ENCODE peak calls at places on chromosomes 11 and 22, in four cellular contexts. X is stomach, M is GM12891, D is HCT116. O is an unnamed sample.

GRCh38 chr11:67119577-67120391 is 721 bp downstream of the KDM2A start:
- DNase-seq in X (no peak), D (no peak), M (no peak), O (peak; percentile 84)

GRCh38 chr11:36253238-36253637 is 36.0 kb downstream of the COMMD9 start:
- DNase-seq in M (no peak), X (no peak), D (no peak), O (no peak)

GRCh38 chr11:7688238-7688826 is 15.0 kb upstream of the CYB5R2 start:
- DNase-seq in M (no peak), X (no peak), D (peak; percentile 12), O (no peak)

GRCh38 chr11:64102005-64102738 is 63.7 kb downstream of the MACROD1 start:
- DNase-seq in M (no peak), D (no peak), X (no peak), O (no peak)

GRCh38 chr11:121282886-121283502 is 9.6 kb upstream of the SC5D start:
- DNase-seq in M (no peak), X (no peak), D (no peak), O (no peak)

GRCh38 chr11:55854704-55855103 is 16.2 kb downstream of the OR5D16 start:
- DNase-seq in X (no peak), M (no peak), D (no peak), O (no peak)

GRCh38 chr11:95487938-95488337 is 256.9 kb upstream of the SESN3 start:
- DNase-seq in D (no peak), X (no peak), M (no peak), O (no peak)

GRCh38 chr11:10866893-10867331 is 9.1 kb upstream of the ZBED5 start:
- DNase-seq in X (no peak), M (no peak), D (no peak), O (no peak)

GRCh38 chr22:38236786-38237185 is 35.0 kb downstream of the MAFF start:
- DNase-seq in X (peak; percentile 78), M (no peak), D (no peak), O (no peak)

GRCh38 chr22:38238519-38239051 is 34.2 kb downstream of the TMEM184B start:
- DNase-seq in D (no peak), X (no peak), M (no peak), O (no peak)

GRCh38 chr22:38244106-38244505 is 28.7 kb downstream of the TMEM184B start:
- DNase-seq in M (no peak), D (no peak), X (no peak), O (no peak)

GRCh38 chr22:38243007-38243775 is 29.6 kb downstream of the TMEM184B start:
- DNase-seq in D (no peak), X (peak; percentile 71), M (no peak), O (no peak)

DNA sequence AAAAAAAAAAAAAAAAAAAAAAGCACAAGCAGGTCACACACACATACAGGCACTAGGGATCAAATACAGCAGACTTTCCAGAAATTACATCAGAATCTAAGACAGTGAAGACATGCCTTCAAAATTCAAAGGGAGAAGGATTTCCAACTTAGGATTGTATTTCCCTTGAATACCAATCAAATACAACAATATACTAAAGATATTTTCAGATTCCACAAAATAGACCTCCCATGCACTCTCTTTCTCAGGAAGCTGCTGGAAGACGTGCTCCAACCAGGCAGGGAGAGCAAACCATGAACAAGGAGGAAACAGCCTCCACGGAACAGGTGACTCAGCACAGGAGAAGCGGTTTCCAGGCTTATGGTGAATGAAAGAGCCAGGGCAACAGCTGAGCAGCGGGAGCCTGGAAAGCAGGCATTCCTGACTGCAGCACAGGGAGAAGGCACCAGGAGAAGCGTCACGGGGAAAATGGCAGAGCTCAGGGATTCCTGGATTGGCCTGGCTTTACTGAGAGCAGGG is 32.0 kb downstream of the TMEM184B start:
- DNase-seq in D (peak; percentile 69), M (no peak), X (peak; percentile 71), O (no peak)
- TF ChIP-seq POLR2AphosphoS5 in D (peak; percentile 47), M (no peak), X (no peak), O (no peak)

GRCh38 chr11:99638073-99638553 is 617.4 kb downstream of the CNTN5 start:
- DNase-seq in M (no peak), X (no peak), D (no peak), O (no peak)
- TF ChIP-seq POLR2AphosphoS5 in M (no peak), X (no peak), D (no peak), O (no peak)

GRCh38 chr22:38239101-38239761 is 33.6 kb downstream of the TMEM184B start:
- DNase-seq in M (no peak), D (no peak), X (no peak), O (no peak)
- TF ChIP-seq POLR2AphosphoS5 in M (no peak), D (no peak), X (peak; percentile 35), O (peak; percentile 12)

GRCh38 chr11:59753650-59754493 is 1.3 kb upstream of the STX3 start:
- DNase-seq in X (peak; percentile 90), M (peak; percentile 84), D (peak; percentile 63), O (peak; percentile 96)
- TF ChIP-seq POLR2AphosphoS5 in X (peak; percentile 39), M (no peak), D (no peak), O (peak; percentile 74)

O was measured in spleen.